ENCODE peak calls at places on chromosomes 16 and 17, in six cellular contexts. N, Y, U, B, S and O are unnamed samples.

GRCh38 chr17:78839173-78839761 is 1.3 kb downstream of the USP36 start:
- DNase-seq in B (no peak), S (no peak), U (peak; percentile 75), N (peak; percentile 64), Y (peak; percentile 27), O (no peak)

GRCh38 chr17:66272699-66273390 is 29.6 kb upstream of the PRKCA start:
- DNase-seq in N (peak; percentile 94), U (peak; percentile 96), S (no peak), B (no peak), Y (no peak), O (no peak)

GRCh38 chr17:18139949-18140348 is 31.4 kb downstream of the MYO15A start:
- DNase-seq in S (peak; percentile 32), Y (no peak), B (peak; percentile 57), N (peak; percentile 56), U (no peak), O (peak; percentile 50)

GRCh38 chr17:64378890-64379354 is 11.7 kb downstream of the PECAM1 start:
- DNase-seq in S (no peak), N (no peak), U (peak; percentile 74), Y (no peak), B (no peak), O (no peak)

GRCh38 chr16:74291577-74292208 is 4.9 kb upstream of the PSMD7 start:
- DNase-seq in N (no peak), S (no peak), Y (no peak), B (no peak), U (no peak), O (no peak)

GRCh38 chr17:78875738-78876597 is 27.0 kb downstream of the CEP295NL start:
- DNase-seq in Y (no peak), B (no peak), U (peak; percentile 52), N (peak; percentile 29), S (no peak), O (no peak)

GRCh38 chr16:50858877-50859627 is 117.2 kb downstream of the CYLD start:
- DNase-seq in B (no peak), Y (no peak), U (no peak), S (no peak), N (no peak), O (no peak)

GRCh38 chr16:31352344-31353115 is 2.4 kb upstream of the ITGAX start:
- DNase-seq in Y (peak; percentile 13), B (no peak), U (no peak), N (no peak), S (no peak), O (no peak)

GRCh38 chr17:10984163-10984562 is 146.3 kb upstream of the PIRT start:
- DNase-seq in N (no peak), B (no peak), U (no peak), S (no peak), Y (no peak), O (no peak)

GRCh38 chr16:77660311-77660710 is 62.0 kb upstream of the NUDT7 start:
- DNase-seq in U (peak; percentile 30), Y (no peak), S (peak; percentile 62), N (peak; percentile 70), B (peak; percentile 74), O (peak; percentile 73)

GRCh38 chr17:10737786-10738185 is 8.0 kb upstream of the TMEM220 start:
- DNase-seq in Y (no peak), B (no peak), N (no peak), S (no peak), U (no peak), O (no peak)

GRCh38 chr17:34226011-34226410 is 29.1 kb upstream of the CCL2 start:
- DNase-seq in B (no peak), U (no peak), S (no peak), N (peak; percentile 52), Y (no peak), O (no peak)

GRCh38 chr16:56281256-56281805 is 90.0 kb downstream of the GNAO1 start:
- DNase-seq in N (peak; percentile 11), B (peak; percentile 98), S (peak; percentile 95), U (peak; percentile 24), Y (no peak), O (no peak)

GRCh38 chr16:49464877-49465504 is 91.4 kb downstream of the C16orf78 start:
- DNase-seq in S (peak; percentile 75), B (peak; percentile 75), Y (peak; percentile 66), N (no peak), U (no peak), O (peak; percentile 55)

GRCh38 chr17:29574732-29575510 is 6.4 kb downstream of the TP53I13 start:
- DNase-seq in N (no peak), S (no peak), Y (no peak), U (no peak), B (no peak), O (peak; percentile 91)

GRCh38 chr17:253091-253846 is 71.8 kb upstream of the DOC2B start:
- DNase-seq in B (no peak), S (no peak), U (no peak), Y (no peak), N (no peak), O (no peak)

GRCh38 chr17:76262732-76263344 is 2.3 kb upstream of the UBALD2 start:
- DNase-seq in S (no peak), U (peak; percentile 94), N (no peak), Y (peak; percentile 85), B (no peak), O (peak; percentile 68)

GRCh38 chr17:76265624-76266243 is 586 bp downstream of the UBALD2 start:
- DNase-seq in Y (peak; percentile 54), S (peak; percentile 84), N (peak; percentile 81), B (peak; percentile 73), U (peak; percentile 39), O (peak; percentile 83)

GRCh38 chr17:76264755-76265623 is at the start of gene UBALD2:
- DNase-seq in S (peak; percentile 98), U (peak; percentile 100), Y (peak; percentile 100), B (peak; percentile 99), N (peak; percentile 99), O (peak; percentile 99)

GRCh38 chr17:76263896-76264295 is 1.3 kb upstream of the UBALD2 start:
- DNase-seq in Y (no peak), U (no peak), N (no peak), B (no peak), S (no peak), O (no peak)

DNA sequence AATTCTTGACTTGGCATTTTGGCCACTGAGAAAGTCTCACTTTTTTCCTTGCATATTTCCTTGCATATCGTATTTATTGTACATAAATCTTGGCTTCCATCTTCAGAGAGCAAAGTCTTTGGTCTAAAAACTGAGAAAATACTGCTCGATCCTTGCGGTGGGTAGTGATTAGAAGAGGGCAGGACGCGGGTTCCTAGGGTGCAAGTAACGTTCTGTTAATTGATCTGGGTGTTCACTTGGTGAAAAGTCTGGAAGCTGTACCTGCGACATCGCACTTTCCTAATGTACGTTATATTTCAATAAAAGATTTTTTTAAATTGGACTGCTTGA is 758 bp upstream of the UBALD2 start:
- DNase-seq in Y (no peak), N (no peak), B (no peak), U (no peak), S (no peak), O (no peak)
- H3K4me3 ChIP-seq in Y (peak overlapping the region; percentile 53), N (peak overlapping the region; percentile 48), B (peak overlapping the region; percentile 29), U (peak overlapping the region; percentile 62), S (no peak overlapping the region), O (no peak overlapping the region)

GRCh38 chr17:48384164-48384563 is 45.9 kb downstream of the SKAP1 start:
- DNase-seq in S (no peak), Y (no peak), N (no peak), U (no peak), B (no peak), O (no peak)
- H3K27ac ChIP-seq in S (no peak overlapping the region), Y (no peak overlapping the region), N (no peak overlapping the region), U (no peak overlapping the region), B (no peak overlapping the region), O (no peak overlapping the region)

GRCh38 chr16:10578474-10579316 is 1.7 kb downstream of the EMP2 start:
- DNase-seq in U (peak; percentile 55), Y (no peak), N (no peak), B (no peak), S (no peak), O (no peak)

GRCh38 chr16:10579575-10579964 is 828 bp downstream of the EMP2 start:
- DNase-seq in B (no peak), Y (no peak), S (no peak), U (no peak), N (no peak), O (no peak)

GRCh38 chr16:10577305-10578202 is 2.8 kb downstream of the EMP2 start:
- DNase-seq in Y (no peak), U (peak; percentile 41), N (peak; percentile 40), S (peak; percentile 45), B (peak; percentile 42), O (no peak)

GRCh38 chr16:10581507-10581906 is 1.1 kb upstream of the EMP2 start:
- DNase-seq in S (no peak), B (no peak), U (no peak), Y (no peak), N (peak; percentile 37), O (no peak)

DNA sequence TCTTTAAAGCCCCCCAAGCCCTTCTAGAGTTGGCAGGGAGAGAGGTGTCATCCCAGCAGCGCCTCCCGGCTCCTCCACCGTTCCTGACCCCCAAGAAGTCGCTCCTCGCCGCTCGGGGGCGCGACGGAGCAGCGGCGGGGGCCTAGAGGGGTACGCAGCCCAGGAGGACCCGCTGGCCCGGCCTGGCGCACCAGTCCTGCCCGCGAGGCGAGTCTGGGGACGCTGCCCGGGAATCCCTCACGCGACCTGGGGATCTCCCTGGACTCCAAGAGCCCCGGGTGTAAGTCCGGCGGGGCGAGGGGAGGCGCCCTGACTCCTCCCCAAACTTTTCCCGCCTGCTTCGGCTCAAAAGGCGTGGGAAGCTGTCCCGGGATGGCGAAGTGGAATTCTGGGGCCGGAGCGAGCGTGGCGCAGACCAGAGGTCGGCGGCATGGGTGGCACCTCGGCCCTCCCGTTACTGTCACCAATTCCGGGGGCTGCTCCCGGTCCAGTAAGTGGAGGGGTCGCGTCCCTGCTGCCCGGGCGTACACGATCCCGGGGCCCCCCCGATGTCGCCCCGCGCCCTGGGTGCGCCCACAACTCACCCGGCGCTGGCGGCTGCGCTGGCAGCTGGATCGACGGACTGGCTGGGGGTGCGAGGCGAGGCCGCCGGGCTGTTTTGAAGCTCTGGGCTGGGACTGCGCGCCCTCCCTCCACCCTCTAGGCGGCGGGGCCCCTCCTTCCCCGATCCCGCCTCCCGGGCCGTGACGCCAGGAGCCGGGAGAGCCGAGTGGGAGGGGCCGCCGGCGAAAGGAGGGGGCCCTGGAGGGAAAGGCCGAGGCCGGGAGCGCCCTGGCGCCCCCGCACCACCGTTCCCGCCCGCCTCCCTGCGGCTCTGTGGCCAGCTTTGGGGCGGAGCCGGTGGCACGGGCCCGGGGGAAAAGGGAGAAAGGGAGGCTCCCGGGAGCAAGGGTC is at the start of gene EMP2:
- DNase-seq in B (peak; percentile 87), N (peak; percentile 92), U (peak; percentile 76), S (peak; percentile 93), Y (no peak), O (peak; percentile 92)
- TF ChIP-seq EZH2phosphoT487 in B (no peak), N (no peak), U (no peak), S (no peak), Y (no peak), O (no peak)

DNA sequence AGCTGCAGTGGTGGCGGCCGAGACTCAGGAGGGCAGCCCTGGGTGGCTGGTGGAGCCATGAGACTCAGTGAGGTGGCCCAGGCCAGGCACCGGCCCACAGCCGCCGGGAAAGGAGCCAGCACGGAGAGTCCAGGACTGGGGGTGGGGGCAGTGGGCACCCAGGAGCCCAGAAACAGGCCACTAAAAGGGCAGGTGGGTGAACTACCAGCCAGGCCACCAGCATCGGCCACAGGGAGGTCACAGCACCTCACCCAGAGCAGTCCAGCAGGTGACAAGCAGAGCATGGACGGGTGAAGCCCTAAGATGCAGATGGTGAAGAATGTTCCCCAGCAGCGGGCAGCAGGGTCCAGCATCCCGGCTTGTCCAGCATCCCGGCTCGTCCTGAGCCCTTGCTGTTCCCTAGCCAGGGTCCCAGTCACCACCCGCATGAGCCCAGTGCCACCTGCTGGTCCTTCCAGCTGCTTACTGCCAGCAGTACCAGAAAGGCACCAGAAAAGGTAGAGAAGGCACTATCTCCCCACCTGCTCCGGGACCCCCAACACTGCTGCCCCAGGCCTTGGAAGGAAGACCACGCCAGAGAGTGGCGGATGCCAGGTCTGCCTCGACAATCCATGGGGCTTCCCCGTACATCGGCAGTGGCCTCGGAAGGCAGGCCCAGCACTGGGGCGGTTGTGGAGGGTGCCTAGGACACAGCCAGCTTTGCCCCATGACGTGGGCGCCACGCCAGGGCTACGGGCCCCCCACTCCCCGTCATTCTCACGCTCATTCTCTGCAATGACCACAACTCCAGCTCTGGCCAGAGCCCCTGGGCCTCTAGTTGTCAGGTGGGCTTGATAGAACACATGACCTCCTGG is 1.6 kb downstream of the CENPX start:
- DNase-seq in N (peak; percentile 86), Y (peak; percentile 82), U (peak; percentile 80), B (peak; percentile 53), S (peak; percentile 78), O (peak; percentile 77)
- H3K4me3 ChIP-seq in N (peak overlapping the region; percentile 83), Y (peak overlapping the region; percentile 94), U (peak overlapping the region; percentile 100), B (peak overlapping the region; percentile 98), S (peak overlapping the region; percentile 95), O (no peak overlapping the region)